ENCODE peak calls at places on chromosomes 11 and 22, in seven cellular contexts. A is HuH-7, Y is endothelial cell, V is cardiac muscle cell, W is hepatocyte, Z is GM03348, H is SK-MEL-5. P is an unnamed sample.

GRCh38 chr11:334264-335033 is 13.8 kb upstream of the IFITM3 start:
- DNase-seq in A (no peak), Y (no peak), V (peak), W (peak), Z (no peak), H (no peak), P (no peak)

GRCh38 chr11:76524919-76525318 is 80.1 kb downstream of the EMSY start:
- DNase-seq in A (no peak), Y (no peak), V (peak), W (peak), Z (peak), H (no peak), P (peak)

GRCh38 chr11:27209562-27210005 is 153.4 kb downstream of the CCDC34 start:
- DNase-seq in A (peak), Y (no peak), V (peak), W (peak), Z (peak), H (peak), P (peak)

GRCh38 chr22:25485626-25486545 is 78.6 kb upstream of the GRK3 start:
- DNase-seq in A (no peak), Y (no peak), V (no peak), W (no peak), Z (no peak), H (no peak), P (no peak)

GRCh38 chr11:68040121-68040956 is 1.5 kb downstream of the TCIRG1 start:
- DNase-seq in A (peak), Y (peak), V (peak), W (peak), Z (peak), H (no peak), P (peak)

GRCh38 chr11:28176231-28176853 is 68.2 kb downstream of the METTL15 start:
- DNase-seq in A (no peak), Y (no peak), V (no peak), W (no peak), Z (no peak), H (peak), P (no peak)

GRCh38 chr22:44381761-44382454 is 69.2 kb upstream of the SHISAL1 start:
- DNase-seq in A (no peak), Y (no peak), V (no peak), W (no peak), Z (no peak), H (no peak), P (no peak)

GRCh38 chr22:23204541-23205157 is 24.3 kb downstream of the BCR start:
- DNase-seq in A (no peak), Y (no peak), V (no peak), W (no peak), Z (peak), H (no peak), P (no peak)

GRCh38 chr11:6333112-6333511 is 12.8 kb upstream of the CAVIN3 start:
- DNase-seq in A (no peak), Y (no peak), V (no peak), W (no peak), Z (no peak), H (no peak), P (no peak)

GRCh38 chr11:91293119-91293518 is 931.5 kb upstream of the FAT3 start:
- DNase-seq in A (no peak), Y (no peak), V (no peak), W (no peak), Z (no peak), H (no peak), P (no peak)

GRCh38 chr22:32487021-32487420 is 12.4 kb downstream of the FBXO7 start:
- DNase-seq in A (no peak), Y (no peak), V (no peak), W (no peak), Z (no peak), H (peak), P (no peak)

GRCh38 chr11:79488286-79488685 is 47.5 kb upstream of the TENM4 start:
- DNase-seq in A (no peak), Y (no peak), V (peak), W (no peak), Z (peak), H (no peak), P (no peak)

GRCh38 chr11:74279256-74279655 is 32.2 kb downstream of the P4HA3 start:
- DNase-seq in A (no peak), Y (no peak), V (peak), W (no peak), Z (no peak), H (no peak), P (no peak)

GRCh38 chr11:45982656-45983470 is 60.4 kb downstream of the LARGE2 start:
- DNase-seq in A (no peak), Y (peak), V (peak), W (peak), Z (peak), H (no peak), P (no peak)

GRCh38 chr11:62539238-62539925 is 7.2 kb downstream of the AHNAK start:
- DNase-seq in A (no peak), Y (no peak), V (peak), W (peak), Z (peak), H (no peak), P (peak)

GRCh38 chr11:103055174-103055890 is 36.6 kb downstream of the DCUN1D5 start:
- DNase-seq in A (no peak), Y (no peak), V (peak), W (peak), Z (peak), H (peak), P (no peak)

GRCh38 chr11:111542606-111543275 is 2.2 kb downstream of the LAYN start:
- DNase-seq in A (no peak), Y (no peak), V (no peak), W (no peak), Z (no peak), H (no peak), P (no peak)

GRCh38 chr11:12170984-12171383 is 60.6 kb downstream of the MICAL2 start:
- DNase-seq in A (no peak), Y (no peak), V (peak), W (peak), Z (peak), H (no peak), P (no peak)

GRCh38 chr11:105100206-105100605 is 39.4 kb downstream of the CARD18 start:
- DNase-seq in A (no peak), Y (no peak), V (no peak), W (no peak), Z (no peak), H (no peak), P (no peak)

GRCh38 chr22:37476389-37477329 is 9.5 kb downstream of the MFNG start:
- DNase-seq in A (no peak), Y (no peak), V (no peak), W (no peak), Z (no peak), H (no peak), P (no peak)

GRCh38 chr22:16783930-16784354 is 41.3 kb downstream of the XKR3 start:
- DNase-seq in A (peak), Y (no peak), V (no peak), W (peak), Z (peak), H (peak), P (peak)

GRCh38 chr22:42062506-42063190 is 8.0 kb downstream of the NAGA start:
- DNase-seq in A (no peak), Y (no peak), V (no peak), W (no peak), Z (no peak), H (no peak), P (no peak)

GRCh38 chr11:105935791-105936190 is 86.2 kb downstream of the MSANTD4 start:
- DNase-seq in A (no peak), Y (no peak), V (peak), W (no peak), Z (no peak), H (peak), P (no peak)

GRCh38 chr11:69333906-69334305 is 40.0 kb downstream of the MYEOV start:
- DNase-seq in A (no peak), Y (no peak), V (no peak), W (no peak), Z (no peak), H (no peak), P (no peak)

GRCh38 chr11:63610604-63611394 is 3.4 kb downstream of the PLAAT3 start:
- DNase-seq in A (peak), Y (no peak), V (no peak), W (no peak), Z (no peak), H (no peak), P (no peak)

GRCh38 chr22:41822289-41823057 is 10.4 kb upstream of the SREBF2 start:
- DNase-seq in A (peak), Y (no peak), V (peak), W (peak), Z (peak), H (peak), P (peak)

GRCh38 chr22:30694638-30695350 is at the start of gene OSBP2:
- DNase-seq in A (peak), Y (peak), V (peak), W (peak), Z (peak), H (no peak), P (peak)

GRCh38 chr11:124793466-124794278 is 6.5 kb downstream of the MSANTD2 start:
- DNase-seq in A (peak), Y (peak), V (peak), W (peak), Z (peak), H (peak), P (peak)

GRCh38 chr11:57648791-57649735 is 649 bp downstream of the YPEL4 start:
- DNase-seq in A (no peak), Y (no peak), V (peak), W (peak), Z (peak), H (no peak), P (no peak)

GRCh38 chr22:27972732-27973698 is 54.0 kb upstream of the PITPNB start:
- DNase-seq in A (no peak), Y (no peak), V (peak), W (no peak), Z (no peak), H (no peak), P (no peak)

GRCh38 chr11:84501750-84502149 is 1125.4 kb downstream of the DLG2 start:
- DNase-seq in A (no peak), Y (no peak), V (no peak), W (no peak), Z (no peak), H (no peak), P (no peak)

P was measured in A549.